ENCODE peak calls at places on chromosome 17, in seven cellular contexts. H is GM12878, P is ovary, Y is sigmoid colon, V is stomach, G is HepG2, W is A549. N is an unnamed sample.

GRCh38 chr17:81004336-81005015 is 12.8 kb downstream of the CHMP6 start:
- DNase-seq in H (no peak), P (no peak), Y (no peak), V (no peak), G (no peak), W (no peak), N (no peak)

GRCh38 chr17:64262422-64263260 is at the start of gene TEX2:
- DNase-seq in H (no peak), P (peak), Y (peak), V (peak), G (peak), W (peak), N (no peak)

GRCh38 chr17:3959295-3959899 is 4.8 kb downstream of the ATP2A3 start:
- DNase-seq in H (no peak), P (no peak), Y (no peak), V (peak), G (peak), W (peak), N (no peak)

GRCh38 chr17:9798724-9799123 is 7.3 kb upstream of the DHRS7C start:
- DNase-seq in H (no peak), P (no peak), Y (no peak), V (no peak), G (no peak), W (no peak), N (no peak)

GRCh38 chr17:52149626-52150025 is 8.9 kb downstream of the CA10 start:
- DNase-seq in H (no peak), P (no peak), Y (no peak), V (no peak), G (no peak), W (no peak), N (no peak)

GRCh38 chr17:57832711-57833596 is 16.9 kb downstream of the MRPS23 start:
- DNase-seq in H (no peak), P (peak), Y (peak), V (peak), G (peak), W (peak), N (no peak)

GRCh38 chr17:45150911-45151809 is 2.9 kb downstream of the HEXIM1 start:
- DNase-seq in H (no peak), P (no peak), Y (no peak), V (no peak), G (no peak), W (no peak), N (no peak)

GRCh38 chr17:75129576-75129975 is 2.0 kb downstream of the NT5C start:
- DNase-seq in H (no peak), P (no peak), Y (no peak), V (no peak), G (no peak), W (no peak), N (no peak)

GRCh38 chr17:57389474-57389873 is 133.2 kb downstream of the MSI2 start:
- DNase-seq in H (no peak), P (no peak), Y (no peak), V (no peak), G (no peak), W (no peak), N (no peak)

GRCh38 chr17:38605852-38606645 is at the start of gene SRCIN1:
- DNase-seq in H (no peak), P (peak), Y (peak), V (peak), G (peak), W (peak), N (no peak)

GRCh38 chr17:39740357-39741111 is 2.8 kb downstream of the GRB7 start:
- DNase-seq in H (no peak), P (no peak), Y (no peak), V (no peak), G (peak), W (peak), N (no peak)

GRCh38 chr17:73261617-73261951 is at the start of gene CPSF4L:
- DNase-seq in H (no peak), P (no peak), Y (peak), V (no peak), G (no peak), W (no peak), N (no peak)

GRCh38 chr17:48576479-48577309 is 1.5 kb downstream of the HOXB4 start:
- DNase-seq in H (no peak), P (no peak), Y (peak), V (no peak), G (no peak), W (no peak), N (no peak)

GRCh38 chr17:29294580-29294900 is 592 bp upstream of the NUFIP2 start:
- DNase-seq in H (no peak), P (no peak), Y (no peak), V (no peak), G (no peak), W (no peak), N (no peak)

GRCh38 chr17:41617698-41618097 is 5.1 kb upstream of the KRT16 start:
- DNase-seq in H (no peak), P (no peak), Y (peak), V (no peak), G (no peak), W (no peak), N (no peak)

GRCh38 chr17:48746916-48747444 is 18.4 kb upstream of the HOXB13 start:
- DNase-seq in H (no peak), P (no peak), Y (no peak), V (no peak), G (no peak), W (no peak), N (no peak)

GRCh38 chr17:79542718-79543117 is 68.1 kb downstream of the RBFOX3 start:
- DNase-seq in H (no peak), P (no peak), Y (no peak), V (no peak), G (no peak), W (no peak), N (no peak)

GRCh38 chr17:61395983-61396585 is 3.6 kb upstream of the TBX2 start:
- DNase-seq in H (no peak), P (no peak), Y (no peak), V (no peak), G (no peak), W (no peak), N (no peak)

GRCh38 chr17:13888043-13888442 is 181.3 kb upstream of the COX10 start:
- DNase-seq in H (no peak), P (peak), Y (no peak), V (peak), G (no peak), W (no peak), N (no peak)

GRCh38 chr17:50169121-50169764 is 3.4 kb downstream of the SGCA start:
- DNase-seq in H (peak), P (no peak), Y (no peak), V (no peak), G (peak), W (peak), N (no peak)

GRCh38 chr17:48544356-48545021 is 420 bp downstream of the HOXB2 start:
- DNase-seq in H (no peak), P (peak), Y (peak), V (peak), G (no peak), W (no peak), N (peak)

GRCh38 chr17:57589151-57590034 is 155.7 kb downstream of the CCDC182 start:
- DNase-seq in H (no peak), P (no peak), Y (no peak), V (no peak), G (no peak), W (no peak), N (no peak)

GRCh38 chr17:4080686-4081085 is 62.1 kb downstream of the ZZEF1 start:
- DNase-seq in H (no peak), P (no peak), Y (no peak), V (no peak), G (no peak), W (no peak), N (no peak)

GRCh38 chr17:60091908-60092331 is 13.2 kb upstream of the HEATR6 start:
- DNase-seq in H (no peak), P (no peak), Y (no peak), V (no peak), G (no peak), W (no peak), N (no peak)

GRCh38 chr17:37179893-37180292 is 195.9 kb upstream of the C17orf78 start:
- DNase-seq in H (no peak), P (no peak), Y (no peak), V (no peak), G (no peak), W (no peak), N (no peak)

GRCh38 chr17:8079291-8080207 is 8.0 kb downstream of the ALOX12B start:
- DNase-seq in H (no peak), P (peak), Y (peak), V (peak), G (peak), W (peak), N (no peak)

GRCh38 chr17:29177871-29178749 is 2.1 kb downstream of the MYO18A start:
- DNase-seq in H (no peak), P (no peak), Y (no peak), V (peak), G (peak), W (peak), N (no peak)

GRCh38 chr17:42659079-42659931 is at the start of gene TUBG2:
- DNase-seq in H (no peak), P (peak), Y (peak), V (peak), G (peak), W (peak), N (no peak)
- TF ChIP-seq EP300 in H (no peak), P (no peak), Y (no peak), V (no peak), G (no peak), W (no peak), N (no peak)

GRCh38 chr17:18108400-18109312 is at the start of gene MYO15A:
- DNase-seq in H (no peak), P (no peak), Y (no peak), V (no peak), G (no peak), W (no peak), N (no peak)
- TF ChIP-seq CTCF in H (no peak), P (no peak), Y (no peak), V (no peak), G (no peak), W (no peak), N (no peak)

GRCh38 chr17:42818379-42818778 is 5.7 kb downstream of the BECN1 start:
- DNase-seq in H (no peak), P (no peak), Y (no peak), V (no peak), G (no peak), W (no peak), N (no peak)

GRCh38 chr17:42814633-42815399 is 9.3 kb downstream of the BECN1 start:
- DNase-seq in H (no peak), P (no peak), Y (no peak), V (no peak), G (no peak), W (no peak), N (no peak)

GRCh38 chr17:42821176-42821575 is 2.9 kb downstream of the BECN1 start:
- DNase-seq in H (no peak), P (no peak), Y (no peak), V (no peak), G (no peak), W (no peak), N (no peak)

GRCh38 chr17:42819939-42820535 is 4.0 kb downstream of the BECN1 start:
- DNase-seq in H (no peak), P (no peak), Y (no peak), V (peak), G (peak), W (peak), N (no peak)

DNA sequence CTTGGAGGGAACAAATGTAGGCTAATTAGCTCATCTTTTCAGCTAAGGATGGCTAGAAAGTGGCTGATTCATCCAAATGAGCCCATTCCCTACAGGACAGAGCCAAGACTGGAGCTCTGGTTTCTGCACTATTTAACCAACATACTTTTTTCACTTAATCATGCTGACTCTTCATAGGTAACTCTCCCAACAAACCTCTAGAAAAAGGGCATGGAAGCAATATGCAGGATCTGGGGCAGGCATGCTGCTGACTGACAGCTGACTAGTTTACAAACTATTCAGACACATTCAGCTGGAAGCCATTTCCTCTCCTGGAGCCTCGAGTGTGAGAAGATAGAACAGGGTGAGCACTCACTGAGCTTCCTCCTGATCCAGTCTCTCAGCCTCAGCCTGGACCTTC is 6.2 kb downstream of the BECN1 start:
- DNase-seq in H (no peak), P (no peak), Y (no peak), V (no peak), G (no peak), W (no peak), N (no peak)
- TF ChIP-seq EP300 in H (no peak), P (no peak), Y (no peak), V (no peak), G (no peak), W (no peak), N (no peak)

DNA sequence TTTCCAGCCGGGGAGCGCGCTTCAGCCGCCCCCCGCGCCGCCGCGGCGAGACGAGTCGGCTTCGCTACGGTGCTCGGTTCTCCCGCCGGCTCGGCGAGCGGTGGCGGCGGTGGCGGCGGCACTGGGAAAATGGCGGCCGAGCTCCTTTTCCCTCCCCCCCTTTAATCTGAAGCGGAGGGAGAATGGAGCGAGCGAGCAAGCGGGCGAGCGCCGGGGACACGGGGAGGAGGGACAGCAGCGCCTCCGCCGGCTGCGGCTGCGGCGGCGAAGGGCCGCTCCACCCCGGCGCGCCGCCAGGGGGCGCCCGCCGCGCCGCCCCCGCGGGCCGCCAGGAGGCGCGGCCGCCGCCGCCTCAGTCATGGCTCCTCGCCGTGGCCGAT is at the start of gene KANSL1:
- DNase-seq in H (no peak), P (peak), Y (peak), V (peak), G (peak), W (peak), N (peak)
- TF ChIP-seq CTCF in H (peak), P (no peak), Y (peak), V (no peak), G (peak), W (peak), N (peak)

N was measured in esophagus muscularis mucosa.